ENCODE peak calls at places on chromosomes 6 and 20, in six cellular contexts. One of them, this sample, is unnamed.

GRCh38 chr6:52125139-52125538 is 37.7 kb upstream of the PKHD1 start:
- DNase-seq in skeletal muscle cell: no peak
- DNase-seq in HuH-7.5: no peak
- DNase-seq in H4: no peak
- DNase-seq in uterus: no peak
- DNase-seq in stimulated activated CD8-positive, alpha-beta memory T cell treated with anti-CD3 and anti-CD28 coated beads, Interleukin-2, amount 100 ng/mL, for 1 hour: no peak
- DNase-seq in this sample: no peak

GRCh38 chr6:154766993-154767392 is 33.8 kb downstream of the SCAF8 start:
- DNase-seq in skeletal muscle cell: no peak
- DNase-seq in HuH-7.5: no peak
- DNase-seq in H4: no peak
- DNase-seq in uterus: no peak
- DNase-seq in stimulated activated CD8-positive, alpha-beta memory T cell treated with anti-CD3 and anti-CD28 coated beads, Interleukin-2, amount 100 ng/mL, for 1 hour: no peak
- DNase-seq in this sample: no peak

GRCh38 chr6:31908791-31909190 is 6.9 kb upstream of the ZBTB12 start:
- DNase-seq in skeletal muscle cell: no peak
- DNase-seq in HuH-7.5: no peak
- DNase-seq in H4: no peak
- DNase-seq in uterus: no peak
- DNase-seq in stimulated activated CD8-positive, alpha-beta memory T cell treated with anti-CD3 and anti-CD28 coated beads, Interleukin-2, amount 100 ng/mL, for 1 hour: no peak
- DNase-seq in this sample: no peak

GRCh38 chr20:48722737-48723191 is 105.0 kb downstream of the PREX1 start:
- DNase-seq in skeletal muscle cell: no peak
- DNase-seq in HuH-7.5: no peak
- DNase-seq in H4: peak; percentile 29
- DNase-seq in uterus: no peak
- DNase-seq in stimulated activated CD8-positive, alpha-beta memory T cell treated with anti-CD3 and anti-CD28 coated beads, Interleukin-2, amount 100 ng/mL, for 1 hour: no peak
- DNase-seq in this sample: no peak

GRCh38 chr6:74369556-74369993 is 673.6 kb downstream of the CD109 start:
- DNase-seq in skeletal muscle cell: peak; percentile 83
- DNase-seq in HuH-7.5: no peak
- DNase-seq in H4: peak; percentile 33
- DNase-seq in uterus: no peak
- DNase-seq in stimulated activated CD8-positive, alpha-beta memory T cell treated with anti-CD3 and anti-CD28 coated beads, Interleukin-2, amount 100 ng/mL, for 1 hour: no peak
- DNase-seq in this sample: peak; percentile 66

GRCh38 chr6:107386340-107386739 is 73.0 kb downstream of the PDSS2 start:
- DNase-seq in skeletal muscle cell: peak; percentile 8
- DNase-seq in HuH-7.5: no peak
- DNase-seq in H4: no peak
- DNase-seq in uterus: no peak
- DNase-seq in stimulated activated CD8-positive, alpha-beta memory T cell treated with anti-CD3 and anti-CD28 coated beads, Interleukin-2, amount 100 ng/mL, for 1 hour: no peak
- DNase-seq in this sample: no peak

GRCh38 chr6:10465633-10466499 is 51.0 kb upstream of the TFAP2A start:
- DNase-seq in skeletal muscle cell: no peak
- DNase-seq in HuH-7.5: peak; percentile 20
- DNase-seq in H4: peak; percentile 43
- DNase-seq in uterus: no peak
- DNase-seq in stimulated activated CD8-positive, alpha-beta memory T cell treated with anti-CD3 and anti-CD28 coated beads, Interleukin-2, amount 100 ng/mL, for 1 hour: no peak
- DNase-seq in this sample: no peak

GRCh38 chr6:138657026-138657425 is 116.5 kb upstream of the CCDC28A start:
- DNase-seq in skeletal muscle cell: no peak
- DNase-seq in HuH-7.5: no peak
- DNase-seq in H4: no peak
- DNase-seq in uterus: no peak
- DNase-seq in stimulated activated CD8-positive, alpha-beta memory T cell treated with anti-CD3 and anti-CD28 coated beads, Interleukin-2, amount 100 ng/mL, for 1 hour: no peak
- DNase-seq in this sample: no peak

GRCh38 chr6:52551483-52552277 is 25.2 kb downstream of the TRAM2 start:
- DNase-seq in skeletal muscle cell: peak; percentile 55
- DNase-seq in HuH-7.5: no peak
- DNase-seq in H4: peak; percentile 95
- DNase-seq in uterus: peak; percentile 61
- DNase-seq in stimulated activated CD8-positive, alpha-beta memory T cell treated with anti-CD3 and anti-CD28 coated beads, Interleukin-2, amount 100 ng/mL, for 1 hour: no peak
- DNase-seq in this sample: no peak

GRCh38 chr20:8801686-8802085 is 267.2 kb upstream of the PLCB4 start:
- DNase-seq in skeletal muscle cell: no peak
- DNase-seq in HuH-7.5: no peak
- DNase-seq in H4: no peak
- DNase-seq in uterus: no peak
- DNase-seq in stimulated activated CD8-positive, alpha-beta memory T cell treated with anti-CD3 and anti-CD28 coated beads, Interleukin-2, amount 100 ng/mL, for 1 hour: no peak
- DNase-seq in this sample: no peak

GRCh38 chr6:111846061-111846460 is 27.2 kb downstream of the FYN start:
- DNase-seq in skeletal muscle cell: no peak
- DNase-seq in HuH-7.5: no peak
- DNase-seq in H4: no peak
- DNase-seq in uterus: no peak
- DNase-seq in stimulated activated CD8-positive, alpha-beta memory T cell treated with anti-CD3 and anti-CD28 coated beads, Interleukin-2, amount 100 ng/mL, for 1 hour: no peak
- DNase-seq in this sample: no peak

GRCh38 chr6:31401403-31401802 is 2.0 kb upstream of the MICA start:
- DNase-seq in skeletal muscle cell: peak; percentile 44
- DNase-seq in HuH-7.5: no peak
- DNase-seq in H4: peak; percentile 85
- DNase-seq in uterus: peak; percentile 47
- DNase-seq in stimulated activated CD8-positive, alpha-beta memory T cell treated with anti-CD3 and anti-CD28 coated beads, Interleukin-2, amount 100 ng/mL, for 1 hour: no peak
- DNase-seq in this sample: peak; percentile 28

This sample was measured in AG04449.